ENCODE peak calls at places on chromosomes 4 and X, in seven cellular contexts. One of them, this sample, is unnamed.

GRCh38 chrX:110914281-110914680 is 118.7 kb upstream of the CHRDL1 start:
- DNase-seq in HS-5: no peak
- DNase-seq in neural crest cell: no peak
- DNase-seq in NCI-H1092 treated with DMSO at 0.1 percent for 48 hours: no peak
- DNase-seq in putamen: no peak
- DNase-seq in ELR: no peak
- DNase-seq in mammary epithelial cell: no peak
- DNase-seq in this sample: no peak

GRCh38 chrX:120751683-120752082 is 121.8 kb upstream of the C1GALT1C1 start:
- DNase-seq in neural crest cell: no peak
- DNase-seq in putamen: no peak
- DNase-seq in NCI-H1092 treated with DMSO at 0.1 percent for 48 hours: peak; percentile 15
- DNase-seq in mammary epithelial cell: no peak
- DNase-seq in ELR: no peak
- DNase-seq in HS-5: no peak
- DNase-seq in this sample: no peak

GRCh38 chrX:30278365-30278764 is 30.8 kb downstream of the NR0B1 start:
- DNase-seq in mammary epithelial cell: peak; percentile 26
- DNase-seq in ELR: peak; percentile 13
- DNase-seq in HS-5: no peak
- DNase-seq in putamen: no peak
- DNase-seq in NCI-H1092 treated with DMSO at 0.1 percent for 48 hours: no peak
- DNase-seq in neural crest cell: no peak
- DNase-seq in this sample: no peak

GRCh38 chr4:52718123-52718522 is 33.1 kb downstream of the ERVMER34-1 start:
- DNase-seq in neural crest cell: no peak
- DNase-seq in putamen: no peak
- DNase-seq in ELR: peak; percentile 68
- DNase-seq in NCI-H1092 treated with DMSO at 0.1 percent for 48 hours: no peak
- DNase-seq in HS-5: no peak
- DNase-seq in mammary epithelial cell: peak; percentile 32
- DNase-seq in this sample: no peak

GRCh38 chr4:185874516-185875230 is 62.7 kb upstream of the SORBS2 start:
- DNase-seq in mammary epithelial cell: peak; percentile 65
- DNase-seq in NCI-H1092 treated with DMSO at 0.1 percent for 48 hours: no peak
- DNase-seq in putamen: no peak
- DNase-seq in neural crest cell: no peak
- DNase-seq in ELR: peak; percentile 51
- DNase-seq in HS-5: peak; percentile 19
- DNase-seq in this sample: no peak

GRCh38 chr4:15653430-15653829 is 1.7 kb downstream of the FBXL5 start:
- DNase-seq in ELR: peak; percentile 19
- DNase-seq in putamen: no peak
- DNase-seq in NCI-H1092 treated with DMSO at 0.1 percent for 48 hours: no peak
- DNase-seq in neural crest cell: no peak
- DNase-seq in mammary epithelial cell: no peak
- DNase-seq in HS-5: no peak
- DNase-seq in this sample: no peak

GRCh38 chr4:168857009-168857408 is 153.0 kb downstream of the CBR4 start:
- DNase-seq in neural crest cell: no peak
- DNase-seq in ELR: no peak
- DNase-seq in NCI-H1092 treated with DMSO at 0.1 percent for 48 hours: no peak
- DNase-seq in mammary epithelial cell: no peak
- DNase-seq in putamen: no peak
- DNase-seq in HS-5: no peak
- DNase-seq in this sample: no peak

GRCh38 chr4:53119685-53120084 is 246.2 kb downstream of the SCFD2 start:
- DNase-seq in putamen: no peak
- DNase-seq in ELR: peak; percentile 68
- DNase-seq in neural crest cell: no peak
- DNase-seq in NCI-H1092 treated with DMSO at 0.1 percent for 48 hours: no peak
- DNase-seq in HS-5: no peak
- DNase-seq in mammary epithelial cell: peak; percentile 65
- DNase-seq in this sample: no peak

GRCh38 chr4:31343058-31343457 is 622.9 kb downstream of the PCDH7 start:
- DNase-seq in HS-5: no peak
- DNase-seq in mammary epithelial cell: no peak
- DNase-seq in putamen: no peak
- DNase-seq in NCI-H1092 treated with DMSO at 0.1 percent for 48 hours: no peak
- DNase-seq in ELR: peak; percentile 3
- DNase-seq in neural crest cell: no peak
- DNase-seq in this sample: no peak

GRCh38 chr4:188002346-188002745 is 6.8 kb downstream of the ZFP42 start:
- DNase-seq in mammary epithelial cell: peak; percentile 54
- DNase-seq in putamen: no peak
- DNase-seq in neural crest cell: no peak
- DNase-seq in NCI-H1092 treated with DMSO at 0.1 percent for 48 hours: no peak
- DNase-seq in ELR: peak; percentile 48
- DNase-seq in HS-5: no peak
- DNase-seq in this sample: no peak

GRCh38 chr4:86608757-86609375 is 14.8 kb downstream of the PTPN13 start:
- DNase-seq in NCI-H1092 treated with DMSO at 0.1 percent for 48 hours: no peak
- DNase-seq in HS-5: no peak
- DNase-seq in ELR: no peak
- DNase-seq in mammary epithelial cell: no peak
- DNase-seq in putamen: peak; percentile 69
- DNase-seq in neural crest cell: no peak
- DNase-seq in this sample: peak; percentile 64

GRCh38 chrX:103175944-103176753 is 38.8 kb upstream of the BEX4 start:
- DNase-seq in ELR: peak; percentile 57
- DNase-seq in NCI-H1092 treated with DMSO at 0.1 percent for 48 hours: peak; percentile 50
- DNase-seq in neural crest cell: peak; percentile 63
- DNase-seq in mammary epithelial cell: peak; percentile 23
- DNase-seq in putamen: peak; percentile 29
- DNase-seq in HS-5: no peak
- DNase-seq in this sample: peak; percentile 52

GRCh38 chr4:99300934-99301333 is 10.1 kb upstream of the ADH1A start:
- DNase-seq in neural crest cell: no peak
- DNase-seq in ELR: peak; percentile 17
- DNase-seq in mammary epithelial cell: peak; percentile 56
- DNase-seq in HS-5: peak; percentile 33
- DNase-seq in putamen: peak; percentile 11
- DNase-seq in NCI-H1092 treated with DMSO at 0.1 percent for 48 hours: peak; percentile 3
- DNase-seq in this sample: no peak

GRCh38 chr4:124105212-124105611 is 607.3 kb downstream of the ANKRD50 start:
- DNase-seq in HS-5: no peak
- DNase-seq in ELR: peak; percentile 31
- DNase-seq in mammary epithelial cell: no peak
- DNase-seq in neural crest cell: no peak
- DNase-seq in NCI-H1092 treated with DMSO at 0.1 percent for 48 hours: no peak
- DNase-seq in putamen: no peak
- DNase-seq in this sample: no peak

GRCh38 chr4:65367306-65367705 is 303.0 kb downstream of the EPHA5 start:
- DNase-seq in NCI-H1092 treated with DMSO at 0.1 percent for 48 hours: no peak
- DNase-seq in ELR: peak; percentile 13
- DNase-seq in HS-5: no peak
- DNase-seq in neural crest cell: no peak
- DNase-seq in putamen: no peak
- DNase-seq in mammary epithelial cell: no peak
- DNase-seq in this sample: no peak

GRCh38 chrX:133405498-133406180 is 9.7 kb downstream of the GPC4 start:
- DNase-seq in neural crest cell: no peak
- DNase-seq in HS-5: no peak
- DNase-seq in ELR: no peak
- DNase-seq in mammary epithelial cell: no peak
- DNase-seq in NCI-H1092 treated with DMSO at 0.1 percent for 48 hours: no peak
- DNase-seq in putamen: no peak
- DNase-seq in this sample: no peak

GRCh38 chr4:39085891-39086290 is 23.9 kb downstream of the KLHL5 start:
- DNase-seq in HS-5: no peak
- DNase-seq in neural crest cell: no peak
- DNase-seq in NCI-H1092 treated with DMSO at 0.1 percent for 48 hours: no peak
- DNase-seq in mammary epithelial cell: peak; percentile 85
- DNase-seq in putamen: no peak
- DNase-seq in ELR: peak; percentile 85
- DNase-seq in this sample: no peak

GRCh38 chr4:121096629-121097028 is 24.3 kb upstream of the NDNF start:
- DNase-seq in ELR: peak; percentile 53
- DNase-seq in HS-5: no peak
- DNase-seq in NCI-H1092 treated with DMSO at 0.1 percent for 48 hours: peak; percentile 5
- DNase-seq in neural crest cell: no peak
- DNase-seq in putamen: no peak
- DNase-seq in mammary epithelial cell: peak; percentile 7
- DNase-seq in this sample: peak; percentile 36

GRCh38 chr4:16199132-16199531 is 27.1 kb downstream of the TAPT1 start:
- DNase-seq in ELR: peak; percentile 41
- DNase-seq in neural crest cell: no peak
- DNase-seq in putamen: no peak
- DNase-seq in mammary epithelial cell: no peak
- DNase-seq in NCI-H1092 treated with DMSO at 0.1 percent for 48 hours: peak; percentile 62
- DNase-seq in HS-5: no peak
- DNase-seq in this sample: peak; percentile 19

GRCh38 chr4:26320159-26320452 is 708 bp upstream of the RBPJ start:
- DNase-seq in putamen: no peak
- DNase-seq in neural crest cell: no peak
- DNase-seq in NCI-H1092 treated with DMSO at 0.1 percent for 48 hours: no peak
- DNase-seq in mammary epithelial cell: no peak
- DNase-seq in HS-5: no peak
- DNase-seq in ELR: peak; percentile 54
- DNase-seq in this sample: no peak

GRCh38 chrX:42466706-42467105 is 311.3 kb downstream of the PPP1R2C start:
- DNase-seq in mammary epithelial cell: peak; percentile 18
- DNase-seq in ELR: no peak
- DNase-seq in NCI-H1092 treated with DMSO at 0.1 percent for 48 hours: no peak
- DNase-seq in neural crest cell: no peak
- DNase-seq in HS-5: no peak
- DNase-seq in putamen: no peak
- DNase-seq in this sample: no peak

GRCh38 chr4:53175640-53176039 is 190.2 kb downstream of the SCFD2 start:
- DNase-seq in HS-5: no peak
- DNase-seq in ELR: no peak
- DNase-seq in NCI-H1092 treated with DMSO at 0.1 percent for 48 hours: no peak
- DNase-seq in mammary epithelial cell: no peak
- DNase-seq in putamen: no peak
- DNase-seq in neural crest cell: no peak
- DNase-seq in this sample: no peak

GRCh38 chrX:17032351-17032750 is 85.9 kb downstream of the REPS2 start:
- DNase-seq in NCI-H1092 treated with DMSO at 0.1 percent for 48 hours: no peak
- DNase-seq in mammary epithelial cell: peak; percentile 79
- DNase-seq in putamen: no peak
- DNase-seq in ELR: peak; percentile 10
- DNase-seq in neural crest cell: no peak
- DNase-seq in HS-5: no peak
- DNase-seq in this sample: no peak

GRCh38 chrX:16119353-16120220 is 3.8 kb upstream of the GRPR start:
- DNase-seq in ELR: no peak
- DNase-seq in putamen: no peak
- DNase-seq in mammary epithelial cell: no peak
- DNase-seq in neural crest cell: no peak
- DNase-seq in NCI-H1092 treated with DMSO at 0.1 percent for 48 hours: no peak
- DNase-seq in HS-5: no peak
- DNase-seq in this sample: no peak

GRCh38 chrX:150548684-150549083 is 19.7 kb upstream of the MTM1 start:
- DNase-seq in mammary epithelial cell: peak; percentile 61
- DNase-seq in NCI-H1092 treated with DMSO at 0.1 percent for 48 hours: no peak
- DNase-seq in HS-5: no peak
- DNase-seq in putamen: no peak
- DNase-seq in neural crest cell: no peak
- DNase-seq in ELR: peak; percentile 49
- DNase-seq in this sample: no peak

GRCh38 chrX:130083107-130083490 is 27.2 kb downstream of the ELF4 start:
- DNase-seq in NCI-H1092 treated with DMSO at 0.1 percent for 48 hours: no peak
- DNase-seq in mammary epithelial cell: no peak
- DNase-seq in neural crest cell: no peak
- DNase-seq in HS-5: no peak
- DNase-seq in ELR: no peak
- DNase-seq in putamen: no peak
- DNase-seq in this sample: no peak

GRCh38 chrX:22527302-22527701 is 254.6 kb downstream of the CBLL2 start:
- DNase-seq in NCI-H1092 treated with DMSO at 0.1 percent for 48 hours: peak; percentile 11
- DNase-seq in HS-5: no peak
- DNase-seq in ELR: no peak
- DNase-seq in neural crest cell: no peak
- DNase-seq in putamen: no peak
- DNase-seq in mammary epithelial cell: no peak
- DNase-seq in this sample: no peak

GRCh38 chr4:98516042-98516440 is 142.4 kb downstream of the TSPAN5 start:
- DNase-seq in NCI-H1092 treated with DMSO at 0.1 percent for 48 hours: no peak
- DNase-seq in ELR: peak; percentile 92
- DNase-seq in mammary epithelial cell: peak; percentile 72
- DNase-seq in neural crest cell: no peak
- DNase-seq in putamen: no peak
- DNase-seq in HS-5: peak; percentile 55
- DNase-seq in this sample: no peak

GRCh38 chr4:128862608-128863313 is 53.3 kb downstream of the JADE1 start:
- DNase-seq in ELR: peak; percentile 20
- DNase-seq in NCI-H1092 treated with DMSO at 0.1 percent for 48 hours: no peak
- DNase-seq in mammary epithelial cell: no peak
- DNase-seq in neural crest cell: no peak
- DNase-seq in putamen: no peak
- DNase-seq in HS-5: no peak
- DNase-seq in this sample: no peak

GRCh38 chr4:126593626-126594025 is 1039.1 kb upstream of the INTU start:
- DNase-seq in HS-5: no peak
- DNase-seq in mammary epithelial cell: no peak
- DNase-seq in ELR: no peak
- DNase-seq in NCI-H1092 treated with DMSO at 0.1 percent for 48 hours: no peak
- DNase-seq in putamen: no peak
- DNase-seq in neural crest cell: no peak
- DNase-seq in this sample: no peak

GRCh38 chr4:150713251-150713650 is 131.3 kb downstream of the MAB21L2 start:
- DNase-seq in putamen: no peak
- DNase-seq in neural crest cell: no peak
- DNase-seq in ELR: no peak
- DNase-seq in HS-5: no peak
- DNase-seq in mammary epithelial cell: no peak
- DNase-seq in NCI-H1092 treated with DMSO at 0.1 percent for 48 hours: no peak
- DNase-seq in this sample: no peak

This sample was measured in midbrain.